ENCODE peak calls at places on chromosomes 7 and 10, in ten cellular contexts. T, E, L, U, O, K, Y, Z, V and R are unnamed samples.

GRCh38 chr7:148611692-148612091 is 21.1 kb downstream of the C7orf33 start:
- DNase-seq in Y (no peak), O (no peak), K (no peak), Z (no peak), V (no peak), L (no peak), E (no peak), U (no peak), T (no peak), R (no peak)

GRCh38 chr10:123427386-123427785 is 238.8 kb upstream of the GPR26 start:
- DNase-seq in L (no peak), O (no peak), U (no peak), Z (no peak), Y (no peak), E (no peak), T (no peak), K (no peak), V (no peak), R (no peak)

GRCh38 chr7:94307399-94308048 is 87.2 kb upstream of the COL1A2 start:
- DNase-seq in V (no peak), T (no peak), L (no peak), E (no peak), K (no peak), O (no peak), Z (no peak), Y (no peak), U (no peak), R (no peak)

GRCh38 chr10:111247781-111248389 is 171.1 kb downstream of the ADRA2A start:
- DNase-seq in K (no peak), E (no peak), Y (no peak), O (no peak), U (no peak), V (no peak), Z (no peak), L (no peak), T (peak), R (no peak)

GRCh38 chr7:739455-739963 is 12.4 kb upstream of the PRKAR1B start:
- DNase-seq in E (no peak), T (no peak), U (no peak), Z (no peak), V (no peak), O (no peak), L (no peak), Y (no peak), K (no peak), R (no peak)

GRCh38 chr7:128167316-128167691 is 73.8 kb upstream of the LEP start:
- DNase-seq in T (peak), L (no peak), E (peak), K (peak), V (peak), O (no peak), U (no peak), Z (peak), Y (peak), R (no peak)

GRCh38 chr7:78134256-78134655 is 335.7 kb downstream of the PHTF2 start:
- DNase-seq in T (peak), K (peak), L (peak), Z (peak), U (no peak), E (no peak), Y (peak), O (no peak), V (no peak), R (no peak)

GRCh38 chr10:650691-651615 is 38.5 kb downstream of the DIP2C start:
- DNase-seq in O (no peak), T (peak), U (no peak), L (no peak), Z (no peak), K (no peak), E (no peak), Y (no peak), V (no peak), R (no peak)

GRCh38 chr10:48878091-48878490 is 61.5 kb downstream of the LRRC18 start:
- DNase-seq in T (no peak), Z (no peak), V (no peak), U (no peak), K (no peak), L (no peak), Y (no peak), O (no peak), E (no peak), R (no peak)

GRCh38 chr7:153682628-153683027 is 369.6 kb upstream of the DPP6 start:
- DNase-seq in Z (no peak), E (no peak), U (no peak), V (no peak), K (peak), L (no peak), Y (no peak), T (no peak), O (no peak), R (no peak)

GRCh38 chr7:100489824-100490223 is 6.1 kb downstream of the NYAP1 start:
- DNase-seq in Y (peak), E (peak), O (no peak), V (peak), L (no peak), T (peak), K (peak), Z (peak), U (no peak), R (no peak)

GRCh38 chr7:54831046-54831643 is 72.1 kb upstream of the SEC61G start:
- DNase-seq in Z (no peak), E (no peak), K (no peak), Y (no peak), V (no peak), T (peak), L (peak), U (no peak), O (peak), R (no peak)

GRCh38 chr10:119620241-119620753 is 23.5 kb upstream of the TIAL1 start:
- DNase-seq in Z (no peak), E (no peak), O (no peak), U (no peak), Y (no peak), K (no peak), L (no peak), V (no peak), T (peak), R (no peak)